ENCODE peak calls at places on chromosomes 4 and X, in ten cellular contexts. One of them, this sample, is unnamed.

GRCh38 chrX:153669174-153669890 is 4.3 kb downstream of the PNCK start:
- DNase-seq in G401: no peak
- DNase-seq in iPS DF 6.9: no peak
- DNase-seq in SK-N-SH: peak; percentile 83
- DNase-seq in NCI-H1417: no peak
- DNase-seq in skeletal muscle cell: no peak
- DNase-seq in NAMALWA: peak; percentile 51
- DNase-seq in cardiac muscle cell: peak; percentile 18
- DNase-seq in HT1080: no peak
- DNase-seq in GM18507: peak; percentile 26
- DNase-seq in this sample: no peak

GRCh38 chrX:147377728-147378127 is 534.0 kb upstream of the FMR1 start:
- DNase-seq in G401: no peak
- DNase-seq in iPS DF 6.9: no peak
- DNase-seq in SK-N-SH: no peak
- DNase-seq in NCI-H1417: no peak
- DNase-seq in skeletal muscle cell: no peak
- DNase-seq in NAMALWA: no peak
- DNase-seq in cardiac muscle cell: no peak
- DNase-seq in HT1080: no peak
- DNase-seq in GM18507: no peak
- DNase-seq in this sample: no peak

GRCh38 chr4:147052361-147052760 is 106.7 kb upstream of the TTC29 start:
- DNase-seq in G401: no peak
- DNase-seq in iPS DF 6.9: no peak
- DNase-seq in SK-N-SH: no peak
- DNase-seq in NCI-H1417: no peak
- DNase-seq in skeletal muscle cell: no peak
- DNase-seq in NAMALWA: no peak
- DNase-seq in cardiac muscle cell: no peak
- DNase-seq in HT1080: peak; percentile 10
- DNase-seq in GM18507: no peak
- DNase-seq in this sample: no peak

GRCh38 chr4:165378763-165379631 is at the start of gene CPE:
- DNase-seq in G401: peak; percentile 91
- DNase-seq in iPS DF 6.9: no peak
- DNase-seq in SK-N-SH: peak; percentile 95
- DNase-seq in NCI-H1417: peak; percentile 92
- DNase-seq in skeletal muscle cell: no peak
- DNase-seq in NAMALWA: no peak
- DNase-seq in cardiac muscle cell: peak; percentile 83
- DNase-seq in HT1080: peak; percentile 78
- DNase-seq in GM18507: no peak
- DNase-seq in this sample: peak; percentile 41

GRCh38 chrX:145821291-145821897 is 3.8 kb downstream of the SLITRK2 start:
- DNase-seq in G401: peak; percentile 66
- DNase-seq in iPS DF 6.9: no peak
- DNase-seq in SK-N-SH: no peak
- DNase-seq in NCI-H1417: no peak
- DNase-seq in skeletal muscle cell: no peak
- DNase-seq in NAMALWA: no peak
- DNase-seq in cardiac muscle cell: no peak
- DNase-seq in HT1080: no peak
- DNase-seq in GM18507: no peak
- DNase-seq in this sample: no peak

GRCh38 chrX:149079805-149080406 is 425.2 kb downstream of the IDS start:
- DNase-seq in G401: no peak
- DNase-seq in iPS DF 6.9: no peak
- DNase-seq in SK-N-SH: no peak
- DNase-seq in NCI-H1417: no peak
- DNase-seq in skeletal muscle cell: no peak
- DNase-seq in NAMALWA: no peak
- DNase-seq in cardiac muscle cell: no peak
- DNase-seq in HT1080: peak; percentile 20
- DNase-seq in GM18507: no peak
- DNase-seq in this sample: no peak

GRCh38 chr4:189600598-189601435 is 339.9 kb upstream of the FRG1 start:
- DNase-seq in G401: no peak
- DNase-seq in iPS DF 6.9: no peak
- DNase-seq in SK-N-SH: peak; percentile 41
- DNase-seq in NCI-H1417: no peak
- DNase-seq in skeletal muscle cell: no peak
- DNase-seq in NAMALWA: no peak
- DNase-seq in cardiac muscle cell: no peak
- DNase-seq in HT1080: peak; percentile 33
- DNase-seq in GM18507: no peak
- DNase-seq in this sample: no peak

GRCh38 chr4:24690436-24690835 is 104.9 kb upstream of the SOD3 start:
- DNase-seq in G401: no peak
- DNase-seq in iPS DF 6.9: no peak
- DNase-seq in SK-N-SH: no peak
- DNase-seq in NCI-H1417: no peak
- DNase-seq in skeletal muscle cell: peak; percentile 4
- DNase-seq in NAMALWA: no peak
- DNase-seq in cardiac muscle cell: peak; percentile 86
- DNase-seq in HT1080: no peak
- DNase-seq in GM18507: no peak
- DNase-seq in this sample: no peak

GRCh38 chrX:40083979-40084359 is 13.8 kb downstream of the BCOR start:
- DNase-seq in G401: no peak
- DNase-seq in iPS DF 6.9: no peak
- DNase-seq in SK-N-SH: no peak
- DNase-seq in NCI-H1417: no peak
- DNase-seq in skeletal muscle cell: no peak
- DNase-seq in NAMALWA: no peak
- DNase-seq in cardiac muscle cell: no peak
- DNase-seq in HT1080: no peak
- DNase-seq in GM18507: no peak
- DNase-seq in this sample: no peak

GRCh38 chr4:85084371-85085170 is 118.1 kb upstream of the WDFY3 start:
- DNase-seq in G401: peak; percentile 73
- DNase-seq in iPS DF 6.9: peak; percentile 29
- DNase-seq in SK-N-SH: peak; percentile 20
- DNase-seq in NCI-H1417: peak; percentile 43
- DNase-seq in skeletal muscle cell: peak; percentile 50
- DNase-seq in NAMALWA: peak; percentile 85
- DNase-seq in cardiac muscle cell: peak; percentile 87
- DNase-seq in HT1080: peak; percentile 38
- DNase-seq in GM18507: no peak
- DNase-seq in this sample: peak; percentile 64

This sample was measured in H4.